ENCODE peak calls at places on chromosomes 6 and 20, in four cellular contexts. U is IMR-90, E is GM23248, D is OCI-LY7. K is an unnamed sample.

GRCh38 chr6:30770164-30770563 is 25.8 kb upstream of the IER3 start:
- DNase-seq in E (peak; percentile 64), D (no peak), U (peak; percentile 57), K (peak; percentile 40)

GRCh38 chr20:50634191-50634590 is 57.2 kb downstream of the RIPOR3 start:
- DNase-seq in U (no peak), D (no peak), E (no peak), K (no peak)

GRCh38 chr6:170283212-170284081 is 7.4 kb downstream of the DLL1 start:
- DNase-seq in D (no peak), U (no peak), E (no peak), K (no peak)

GRCh38 chr20:34083137-34083536 is 28.9 kb downstream of the EIF2S2 start:
- DNase-seq in U (peak; percentile 86), E (peak; percentile 96), D (no peak), K (peak; percentile 76)

GRCh38 chr6:154849475-154849874 is 116.3 kb downstream of the SCAF8 start:
- DNase-seq in U (no peak), E (no peak), D (no peak), K (no peak)

GRCh38 chr20:58713801-58714339 is 21.3 kb downstream of the NPEPL1 start:
- DNase-seq in U (no peak), D (no peak), E (no peak), K (no peak)

GRCh38 chr6:78436335-78436734 is 431.0 kb upstream of the IRAK1BP1 start:
- DNase-seq in E (peak; percentile 54), U (peak; percentile 33), D (no peak), K (peak; percentile 44)

GRCh38 chr6:90485615-90486277 is 101.1 kb downstream of the MAP3K7 start:
- DNase-seq in E (no peak), D (peak; percentile 23), U (no peak), K (no peak)

GRCh38 chr6:132648356-132648755 is 10.6 kb downstream of the TAAR1 start:
- DNase-seq in D (no peak), E (peak; percentile 57), U (peak; percentile 74), K (peak; percentile 75)

GRCh38 chr6:155026366-155027045 is 31.4 kb downstream of the TIAM2 start:
- DNase-seq in U (peak; percentile 76), D (no peak), E (peak; percentile 95), K (peak; percentile 92)

GRCh38 chr20:57619053-57619831 is 984 bp downstream of the ZBP1 start:
- DNase-seq in D (peak; percentile 87), U (no peak), E (no peak), K (no peak)

GRCh38 chr6:143564484-143565017 is 53.0 kb upstream of the FUCA2 start:
- DNase-seq in D (no peak), E (no peak), U (peak; percentile 32), K (no peak)

GRCh38 chr6:154509421-154510143 is 903 bp downstream of the CNKSR3 start:
- DNase-seq in E (peak; percentile 64), D (no peak), U (no peak), K (peak; percentile 21)

GRCh38 chr6:40999498-41000070 is 39.4 kb downstream of the UNC5CL start:
- DNase-seq in D (peak; percentile 55), U (peak; percentile 32), E (peak; percentile 58), K (peak; percentile 35)

GRCh38 chr20:33862709-33863403 is 51.7 kb downstream of the CHMP4B start:
- DNase-seq in U (peak; percentile 78), D (peak; percentile 90), E (peak; percentile 74), K (peak; percentile 49)

GRCh38 chr6:87949194-87949593 is 98.4 kb upstream of the SPACA1 start:
- DNase-seq in D (no peak), U (no peak), E (no peak), K (no peak)

GRCh38 chr6:45966797-45967196 is 48.9 kb downstream of the CLIC5 start:
- DNase-seq in E (no peak), D (no peak), U (no peak), K (no peak)

GRCh38 chr20:53243152-53243551 is 271.0 kb downstream of the TSHZ2 start:
- DNase-seq in E (no peak), U (no peak), D (no peak), K (no peak)

GRCh38 chr20:4605166-4605565 is 116.5 kb upstream of the PRND start:
- DNase-seq in D (no peak), E (no peak), U (no peak), K (no peak)

GRCh38 chr6:21769405-21769851 is 175.9 kb downstream of the SOX4 start:
- DNase-seq in E (peak; percentile 89), U (peak; percentile 98), D (no peak), K (peak; percentile 30)

GRCh38 chr6:147095316-147095715 is 108.9 kb upstream of the STXBP5 start:
- DNase-seq in U (peak; percentile 25), E (no peak), D (no peak), K (no peak)

GRCh38 chr6:143449731-143450452 is 603 bp downstream of the ADAT2 start:
- DNase-seq in U (peak; percentile 23), D (peak; percentile 51), E (peak; percentile 51), K (peak; percentile 22)

GRCh38 chr20:603116-603640 is 6.9 kb downstream of the TCF15 start:
- DNase-seq in E (no peak), U (no peak), D (no peak), K (no peak)

GRCh38 chr6:131368077-131368911 is 204.7 kb upstream of the ARG1 start:
- DNase-seq in U (no peak), E (peak; percentile 76), D (peak; percentile 94), K (no peak)

GRCh38 chr6:49328051-49328450 is 135.0 kb downstream of the MMUT start:
- DNase-seq in U (no peak), E (no peak), D (no peak), K (no peak)

GRCh38 chr6:44388135-44388487 is 605 bp downstream of the CDC5L start:
- DNase-seq in U (no peak), D (peak; percentile 47), E (no peak), K (no peak)

GRCh38 chr20:63319164-63320040 is 26.4 kb downstream of the COL20A1 start:
- DNase-seq in D (no peak), E (no peak), U (no peak), K (no peak)

GRCh38 chr6:136249336-136249735 is 775 bp downstream of the MTFR2 start:
- DNase-seq in U (peak; percentile 56), E (peak; percentile 33), D (peak; percentile 14), K (no peak)

GRCh38 chr6:157381631-157382621 is 936 bp downstream of the ZDHHC14 start:
- DNase-seq in U (peak; percentile 47), E (peak; percentile 76), D (peak; percentile 41), K (peak; percentile 31)

GRCh38 chr6:13710552-13711383 is 867 bp downstream of the RANBP9 start:
- DNase-seq in E (peak; percentile 62), D (peak; percentile 71), U (no peak), K (peak; percentile 50)

GRCh38 chr6:2853766-2854393 is 12.2 kb upstream of the SERPINB1 start:
- DNase-seq in U (peak; percentile 89), E (peak; percentile 87), D (peak; percentile 70), K (peak; percentile 95)

GRCh38 chr6:27672113-27672799 is 199.4 kb upstream of the ZNF184 start:
- DNase-seq in U (peak; percentile 52), E (peak; percentile 37), D (no peak), K (peak; percentile 90)

GRCh38 chr6:149974825-149975224 is 11.1 kb downstream of the ULBP1 start:
- DNase-seq in E (no peak), D (no peak), U (no peak), K (no peak)

GRCh38 chr6:103273048-103273447 is 1586.7 kb downstream of the HACE1 start:
- DNase-seq in E (no peak), D (peak; percentile 17), U (no peak), K (peak; percentile 52)

GRCh38 chr6:167152858-167153257 is 4.9 kb downstream of the GPR31 start:
- DNase-seq in U (no peak), D (peak; percentile 61), E (no peak), K (no peak)

GRCh38 chr20:23340524-23340923 is 10.1 kb upstream of the NXT1 start:
- DNase-seq in U (peak; percentile 69), E (peak; percentile 76), D (peak; percentile 58), K (peak; percentile 82)

GRCh38 chr6:22892452-22892851 is 323.1 kb downstream of the HDGFL1 start:
- DNase-seq in U (peak; percentile 99), E (peak; percentile 95), D (no peak), K (peak; percentile 91)

GRCh38 chr6:142387997-142388815 is 86.4 kb downstream of the ADGRG6 start:
- DNase-seq in D (peak; percentile 41), U (peak; percentile 74), E (peak; percentile 73), K (peak; percentile 72)

GRCh38 chr20:44095831-44096230 is 91.2 kb downstream of the JPH2 start:
- DNase-seq in E (no peak), U (no peak), D (no peak), K (no peak)
- H3K4me2 ChIP-seq in E (no peak overlapping the region), U (no peak overlapping the region), D (no peak overlapping the region), K (no peak overlapping the region)

DNA sequence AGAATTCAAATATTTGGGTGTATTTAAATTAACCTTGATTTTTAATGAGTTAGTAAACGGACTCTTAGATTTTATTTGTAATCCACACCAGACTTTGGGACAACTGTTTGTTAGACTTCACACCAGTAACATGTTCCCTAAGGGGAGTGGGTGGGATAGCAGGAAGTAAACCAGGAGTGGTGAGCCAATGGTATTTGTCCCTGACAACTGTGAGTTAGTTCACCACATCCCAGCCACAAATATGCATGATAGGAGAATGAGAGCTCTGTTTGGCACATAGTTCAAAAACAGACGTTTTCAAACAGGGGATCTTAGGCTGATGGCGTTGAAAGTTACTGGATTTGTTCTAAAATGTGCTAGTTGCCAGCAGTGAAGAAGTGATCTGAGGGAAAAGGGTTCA is 18.7 kb upstream of the COL10A1 start:
- DNase-seq in E (peak; percentile 73), U (peak; percentile 82), D (no peak), K (peak; percentile 19)
- H3K4me2 ChIP-seq in E (peak overlapping the region; percentile 52), U (no peak overlapping the region), D (no peak overlapping the region), K (no peak overlapping the region)

GRCh38 chr6:33433001-33433559 is 13.2 kb downstream of the SYNGAP1 start:
- DNase-seq in E (no peak), D (no peak), U (no peak), K (no peak)

GRCh38 chr6:33430991-33431879 is 11.4 kb downstream of the SYNGAP1 start:
- DNase-seq in D (peak; percentile 89), U (peak; percentile 65), E (peak; percentile 64), K (no peak)

GRCh38 chr6:33432546-33432945 is 12.7 kb downstream of the SYNGAP1 start:
- DNase-seq in D (no peak), E (no peak), U (no peak), K (no peak)

GRCh38 chr6:33431880-33432541 is 12.1 kb downstream of the SYNGAP1 start:
- DNase-seq in E (no peak), U (no peak), D (peak; percentile 81), K (no peak)

GRCh38 chr6:33433560-33434191 is 13.8 kb downstream of the SYNGAP1 start:
- DNase-seq in U (peak; percentile 75), D (no peak), E (no peak), K (no peak)
- H3K4me2 ChIP-seq in U (peak overlapping the region; percentile 27), D (no peak overlapping the region), E (no peak overlapping the region), K (no peak overlapping the region)

GRCh38 chr6:16446241-16446640 is 207.9 kb downstream of the GMPR start:
- DNase-seq in U (no peak), E (peak; percentile 28), D (no peak), K (no peak)

GRCh38 chr6:16450821-16451220 is 212.4 kb downstream of the GMPR start:
- DNase-seq in D (no peak), E (peak; percentile 81), U (peak; percentile 82), K (peak; percentile 25)

GRCh38 chr6:16452348-16452747 is 214.0 kb downstream of the GMPR start:
- DNase-seq in D (no peak), E (no peak), U (no peak), K (no peak)

DNA sequence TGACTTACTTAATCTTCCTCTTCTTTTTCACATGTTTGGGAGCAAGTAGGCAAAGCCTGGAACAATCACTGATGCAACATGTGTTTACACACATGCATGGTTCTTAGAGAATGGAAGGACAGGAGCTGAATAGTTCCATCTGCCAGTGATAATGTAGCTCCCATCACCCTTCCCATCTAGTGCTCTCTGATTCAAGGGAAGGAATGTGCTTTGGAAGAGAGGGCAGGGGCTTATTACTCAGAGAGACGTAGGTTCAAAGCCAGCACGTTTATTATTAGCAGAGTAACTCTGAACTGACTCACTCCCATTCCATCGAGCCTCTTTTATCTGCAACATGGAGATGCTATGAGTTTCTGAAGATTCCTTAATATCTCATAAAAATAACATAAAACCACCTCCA is 211.9 kb downstream of the GMPR start:
- DNase-seq in E (peak; percentile 97), U (peak; percentile 98), D (no peak), K (no peak)
- H3K4me2 ChIP-seq in E (peak overlapping the region; percentile 74), U (peak overlapping the region; percentile 70), D (no peak overlapping the region), K (no peak overlapping the region)